ENCODE peak calls at places on chromosomes 4 and X, in six cellular contexts. X is HepG2, L is H1, Y is GM12891, E is K562, M is GM12878. I is an unnamed sample.

GRCh38 chr4:113444386-113444785 is 317.2 kb downstream of the CAMK2D start:
- DNase-seq in M (no peak), E (no peak), Y (no peak), X (no peak), L (no peak), I (no peak)

GRCh38 chrX:83516597-83516996 is 8.5 kb downstream of the POU3F4 start:
- DNase-seq in E (no peak), Y (no peak), X (no peak), M (no peak), L (no peak), I (no peak)

GRCh38 chrX:134676440-134676839 is 18.2 kb upstream of the PLAC1 start:
- DNase-seq in E (no peak), Y (no peak), M (no peak), X (no peak), L (no peak), I (no peak)

GRCh38 chr4:83082777-83083176 is 31.8 kb downstream of the PLAC8 start:
- DNase-seq in X (no peak), L (no peak), M (no peak), E (no peak), Y (no peak), I (no peak)

GRCh38 chrX:68504237-68504636 is 5.4 kb downstream of the YIPF6 start:
- DNase-seq in L (no peak), Y (no peak), M (no peak), E (no peak), X (no peak), I (no peak)

GRCh38 chrX:57453901-57454300 is 137.9 kb upstream of the ZXDB start:
- DNase-seq in E (peak), L (peak), X (peak), M (peak), Y (peak), I (no peak)

GRCh38 chrX:122046226-122046625 is 998.8 kb downstream of the GLUD2 start:
- DNase-seq in X (no peak), E (no peak), M (no peak), Y (no peak), L (no peak), I (no peak)

GRCh38 chr4:125938541-125938940 is 623.8 kb downstream of the FAT4 start:
- DNase-seq in M (no peak), Y (no peak), L (no peak), E (no peak), X (no peak), I (no peak)

GRCh38 chr4:102612824-102613366 is 111.7 kb downstream of the NFKB1 start:
- DNase-seq in Y (no peak), M (no peak), L (no peak), E (no peak), X (no peak), I (no peak)

GRCh38 chr4:11908712-11909111 is 480.0 kb upstream of the HS3ST1 start:
- DNase-seq in X (no peak), L (no peak), E (no peak), Y (no peak), M (no peak), I (no peak)

GRCh38 chr4:7469023-7469422 is 34.3 kb upstream of the PSAPL1 start:
- DNase-seq in M (no peak), Y (no peak), E (no peak), L (no peak), X (no peak), I (no peak)

GRCh38 chr4:74997942-74998341 is 65.0 kb downstream of the PARM1 start:
- DNase-seq in Y (no peak), E (no peak), L (no peak), M (no peak), X (no peak), I (no peak)

GRCh38 chr4:167428172-167428571 is 193.9 kb upstream of the SPOCK3 start:
- DNase-seq in Y (no peak), M (no peak), X (no peak), E (no peak), L (no peak), I (no peak)

GRCh38 chr4:184887333-184887732 is 61.6 kb upstream of the ACSL1 start:
- DNase-seq in Y (no peak), M (no peak), X (no peak), L (no peak), E (no peak), I (no peak)

GRCh38 chr4:184891765-184892164 is 66.0 kb upstream of the ACSL1 start:
- DNase-seq in Y (no peak), L (no peak), E (no peak), X (no peak), M (no peak), I (no peak)

GRCh38 chr4:184887947-184888346 is 62.2 kb upstream of the ACSL1 start:
- DNase-seq in Y (no peak), E (no peak), L (no peak), X (no peak), M (no peak), I (no peak)

GRCh38 chr4:184892999-184893398 is 67.2 kb upstream of the ACSL1 start:
- DNase-seq in M (no peak), Y (no peak), X (no peak), E (no peak), L (no peak), I (no peak)

GRCh38 chr4:184889683-184890082 is 63.9 kb upstream of the ACSL1 start:
- DNase-seq in M (no peak), L (no peak), X (no peak), E (no peak), Y (no peak), I (no peak)
- TF ChIP-seq TAF1 in M (no peak), L (no peak), X (no peak), E (no peak), Y (no peak), I (no peak)

DNA sequence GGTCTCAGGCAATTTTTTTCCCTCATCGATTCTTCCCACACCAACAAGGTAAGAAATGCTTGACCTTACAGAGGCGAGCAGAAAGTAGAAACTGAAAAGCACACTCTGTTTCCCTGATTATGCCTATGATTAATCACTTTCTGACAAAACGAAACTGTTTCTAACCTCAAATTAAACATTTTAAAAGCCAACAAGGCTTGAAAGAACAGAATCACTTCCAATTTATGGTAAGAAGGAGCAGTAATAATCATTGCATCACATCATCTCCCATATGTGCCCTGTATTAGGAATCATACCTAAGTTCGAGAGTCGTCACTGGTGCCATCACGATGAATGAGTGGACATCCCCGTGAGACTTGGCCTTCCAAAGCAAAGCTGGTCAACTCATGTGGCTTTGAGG is 12.5 kb upstream of the CXCL13 start:
- DNase-seq in X (no peak), L (no peak), E (no peak), Y (no peak), M (no peak), I (no peak)
- TF ChIP-seq POLR2AphosphoS5 in X (no peak), L (no peak), E (no peak), Y (no peak), M (no peak), I (no peak)

DNA sequence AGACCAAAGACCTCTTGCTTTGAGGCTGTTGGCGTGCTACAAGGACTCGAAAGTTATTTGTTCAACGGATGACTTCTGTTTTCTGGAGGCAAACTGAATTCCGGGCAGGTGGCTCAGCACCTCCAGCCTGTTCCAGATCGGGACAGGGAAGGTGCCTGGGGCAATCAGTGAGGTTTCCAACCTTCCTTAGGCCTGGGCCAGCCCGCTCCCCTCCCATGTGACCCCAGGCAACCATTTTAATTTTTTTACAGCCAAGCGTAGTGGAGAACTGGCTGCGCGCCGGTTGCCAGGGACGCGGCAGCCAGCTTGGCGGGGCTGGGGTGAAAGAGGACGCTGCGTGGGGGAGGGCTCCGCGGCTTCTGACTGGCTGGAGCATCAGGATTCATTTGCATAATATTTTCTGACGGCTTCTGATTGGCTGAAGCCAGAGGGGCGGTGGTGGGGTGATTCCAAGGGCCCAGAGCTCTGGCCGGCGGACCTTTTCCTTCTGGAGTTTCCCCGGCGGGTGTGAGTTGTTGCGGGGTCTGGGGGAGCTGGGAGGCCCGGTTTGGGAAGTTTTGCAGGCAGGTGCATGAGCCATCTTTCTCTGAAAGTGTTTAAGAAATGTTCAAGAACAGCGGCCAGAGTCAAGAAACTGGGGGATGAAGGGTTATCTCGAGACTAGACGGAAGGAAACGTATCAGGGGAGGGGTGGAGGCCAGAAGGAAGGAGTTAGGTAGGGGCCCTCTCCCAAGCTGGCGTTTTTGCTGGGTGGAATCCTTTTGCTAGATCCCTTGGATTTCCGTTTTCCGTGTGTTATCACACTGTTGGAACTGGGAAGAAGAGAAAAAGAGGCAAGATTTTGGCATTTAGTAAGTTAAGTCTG is at the start of gene MID1IP1:
- DNase-seq in L (peak), X (peak), M (no peak), Y (peak), E (peak), I (no peak)
- TF ChIP-seq POLR2A in L (peak), X (peak), M (no peak), Y (peak), E (peak), I (no peak)

GRCh38 chr4:146235654-146236570 is 21.6 kb downstream of the REELD1 start:
- DNase-seq in Y (no peak), M (no peak), X (no peak), L (no peak), E (no peak), I (no peak)

GRCh38 chr4:146229406-146229805 is 15.1 kb downstream of the REELD1 start:
- DNase-seq in L (no peak), X (no peak), Y (no peak), E (no peak), M (no peak), I (no peak)

GRCh38 chr4:146237092-146237491 is 22.8 kb downstream of the REELD1 start:
- DNase-seq in X (no peak), L (no peak), M (no peak), Y (no peak), E (no peak), I (no peak)

DNA sequence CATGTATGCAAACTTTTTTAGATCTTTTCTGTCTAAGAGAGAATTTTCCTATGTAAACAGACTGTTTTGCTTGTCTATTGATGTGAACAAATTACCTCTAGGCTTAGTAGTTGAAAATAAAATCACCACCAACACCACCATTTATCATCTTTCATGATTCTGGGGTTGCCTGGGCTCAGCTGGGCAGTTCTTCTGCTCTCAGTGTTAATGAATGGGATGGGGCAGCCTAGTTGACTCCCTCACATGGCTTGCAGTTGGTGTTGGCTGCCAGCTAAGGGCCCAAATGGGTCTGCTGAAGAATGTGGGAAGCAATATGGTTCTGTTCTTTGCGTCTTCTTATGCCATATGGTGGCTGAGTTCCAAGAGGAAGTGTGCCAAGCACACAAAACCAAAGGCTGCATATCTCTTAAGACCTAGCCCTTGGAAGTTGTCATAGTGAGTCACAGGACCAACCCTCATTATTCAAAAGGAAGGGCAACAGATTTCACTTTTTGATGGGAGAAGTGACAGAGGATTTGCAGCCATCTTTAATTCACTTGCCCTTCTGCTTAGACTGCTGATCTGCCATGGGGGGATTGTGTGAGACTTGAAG is 17.9 kb downstream of the REELD1 start:
- DNase-seq in Y (no peak), X (no peak), E (no peak), M (no peak), L (no peak), I (no peak)
- TF ChIP-seq TAF1 in Y (no peak), X (no peak), E (no peak), M (no peak), L (no peak), I (no peak)

GRCh38 chr4:119014658-119015057 is 121.0 kb upstream of the MYOZ2 start:
- DNase-seq in E (no peak), M (no peak), Y (no peak), X (no peak), L (no peak), I (no peak)
- TF ChIP-seq POLR2AphosphoS5 in E (no peak), M (no peak), Y (no peak), X (no peak), L (no peak), I (no peak)

GRCh38 chr4:67545199-67545995 is at the start of gene CENPC:
- DNase-seq in X (peak), Y (peak), E (peak), M (peak), L (peak), I (peak)
- TF ChIP-seq POLR2A in X (peak), Y (peak), E (peak), M (peak), L (peak), I (peak)

GRCh38 chr4:161463436-161463835 is 700.4 kb downstream of the FSTL5 start:
- DNase-seq in E (no peak), X (no peak), Y (no peak), L (no peak), M (no peak), I (no peak)

GRCh38 chr4:161457311-161457710 is 706.5 kb downstream of the FSTL5 start:
- DNase-seq in E (no peak), L (no peak), X (no peak), M (no peak), Y (no peak), I (no peak)

GRCh38 chr4:161454860-161455259 is 708.9 kb downstream of the FSTL5 start:
- DNase-seq in Y (no peak), L (no peak), E (no peak), M (no peak), X (no peak), I (no peak)

DNA sequence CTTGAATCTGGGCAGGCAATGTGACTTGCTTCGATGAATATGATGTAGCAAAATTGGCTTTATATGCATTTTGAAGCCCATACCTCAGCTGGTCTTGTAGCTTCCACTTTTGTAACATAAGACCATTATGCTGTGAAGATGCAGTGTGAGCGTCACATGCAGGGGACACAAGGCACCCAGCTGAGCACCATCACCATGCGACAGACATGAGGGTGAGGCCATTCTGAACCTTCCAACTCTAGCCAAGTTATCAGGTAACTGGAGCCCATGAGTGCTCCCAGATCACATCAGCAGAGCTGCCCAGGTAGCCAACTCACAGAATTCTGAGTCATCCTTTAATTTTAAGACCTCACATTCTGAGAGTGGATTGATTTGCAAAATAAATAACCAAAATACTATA is 705.9 kb downstream of the FSTL5 start:
- DNase-seq in L (no peak), Y (no peak), X (no peak), M (no peak), E (no peak), I (no peak)
- TF ChIP-seq TAF1 in L (no peak), Y (no peak), X (no peak), M (no peak), E (no peak), I (no peak)

GRCh38 chr4:88592600-88593448 is 544 bp downstream of the HERC3 start:
- DNase-seq in Y (peak), L (no peak), X (peak), M (peak), E (peak), I (peak)

GRCh38 chr4:88597970-88598369 is 5.7 kb downstream of the HERC3 start:
- DNase-seq in Y (no peak), X (no peak), E (no peak), L (no peak), M (no peak), I (no peak)

GRCh38 chr4:88587285-88587684 is 5.0 kb upstream of the HERC3 start:
- DNase-seq in L (no peak), X (no peak), E (no peak), Y (no peak), M (no peak), I (no peak)

DNA sequence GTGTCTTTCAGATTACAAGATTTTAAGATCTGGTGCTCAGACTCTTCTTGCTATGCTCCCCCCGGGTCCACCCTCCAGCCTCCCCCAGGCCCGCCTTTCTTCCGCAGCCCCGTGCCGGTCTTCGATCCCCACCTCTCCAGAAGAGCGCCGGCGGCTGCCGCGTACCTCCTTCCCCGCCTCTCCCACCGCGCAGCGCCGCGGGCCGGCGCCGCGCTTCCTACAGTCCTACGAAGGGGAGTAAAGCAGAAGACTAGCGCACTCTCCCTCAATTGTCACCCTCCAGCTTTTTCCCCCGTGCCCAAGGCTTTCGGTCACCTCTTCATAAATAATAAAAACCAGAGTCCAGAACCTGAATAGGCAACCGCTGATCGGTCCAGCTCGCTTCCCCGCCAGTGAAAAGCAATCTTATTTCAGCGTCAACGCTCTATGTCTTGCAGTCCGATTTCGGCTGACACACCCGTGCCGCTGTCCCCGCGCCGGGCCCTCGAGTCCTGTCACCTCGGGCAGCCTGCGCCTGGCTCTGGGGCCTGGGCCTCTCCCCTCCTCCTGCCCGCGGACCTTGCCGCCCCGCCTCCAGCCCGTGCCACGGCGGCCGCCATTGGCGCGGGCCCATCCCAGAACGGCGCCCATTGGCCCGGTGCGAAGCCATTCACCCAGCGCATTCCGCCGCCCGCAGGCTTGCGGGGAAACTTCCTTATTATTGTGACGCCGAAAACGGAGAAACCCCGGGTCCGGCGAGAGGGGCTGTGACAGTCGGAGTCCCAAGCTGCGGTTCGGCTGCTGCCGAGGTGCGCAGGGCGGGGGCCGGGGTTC is at the start of gene HERC3:
- DNase-seq in E (peak), M (peak), Y (peak), X (peak), L (peak), I (peak)
- TF ChIP-seq POLR2AphosphoS5 in E (no peak), M (no peak), Y (no peak), X (no peak), L (no peak), I (no peak)

I was measured in GM12892.